ENCODE peak calls at places on chromosomes 4 and X, in five cellular contexts. M, D, K, R and O are unnamed samples.
A peak's percentile ranks its signal among the peaks of the same experiment; 100 is the strongest.

GRCh38 chrX:136147966-136148365 is 633 bp downstream of the FHL1 start:
- DNase-seq in R (peak; percentile 39), K (no peak), D (no peak), M (peak; percentile 57), O (no peak)

GRCh38 chrX:9062621-9063020 is 28.7 kb upstream of the FAM9B start:
- DNase-seq in M (no peak), K (peak; percentile 2), D (no peak), R (no peak), O (no peak)

GRCh38 chrX:13747836-13748235 is 13.3 kb downstream of the OFD1 start:
- DNase-seq in K (no peak), R (peak; percentile 54), M (peak; percentile 59), D (peak; percentile 40), O (no peak)

GRCh38 chr4:95362906-95363578 is 185.7 kb downstream of the UNC5C start:
- DNase-seq in D (peak; percentile 19), M (peak; percentile 61), R (peak; percentile 79), K (no peak), O (peak; percentile 40)

GRCh38 chr4:120918788-120919187 is 3.7 kb downstream of the PRDM5 start:
- DNase-seq in M (no peak), D (peak; percentile 30), R (peak; percentile 20), K (no peak), O (peak; percentile 55)

GRCh38 chrX:39773923-39774803 is 323.6 kb downstream of the BCOR start:
- DNase-seq in R (no peak), D (no peak), M (no peak), K (no peak), O (no peak)

GRCh38 chr4:151960449-151961246 is 199.8 kb upstream of the GATB start:
- DNase-seq in K (no peak), D (no peak), R (no peak), M (no peak), O (no peak)

GRCh38 chr4:65861993-65862392 is 191.7 kb upstream of the EPHA5 start:
- DNase-seq in K (no peak), M (no peak), R (no peak), D (no peak), O (no peak)

GRCh38 chr4:137825505-137825904 is 293.2 kb upstream of the PCDH18 start:
- DNase-seq in K (no peak), M (no peak), D (no peak), R (no peak), O (no peak)

DNA sequence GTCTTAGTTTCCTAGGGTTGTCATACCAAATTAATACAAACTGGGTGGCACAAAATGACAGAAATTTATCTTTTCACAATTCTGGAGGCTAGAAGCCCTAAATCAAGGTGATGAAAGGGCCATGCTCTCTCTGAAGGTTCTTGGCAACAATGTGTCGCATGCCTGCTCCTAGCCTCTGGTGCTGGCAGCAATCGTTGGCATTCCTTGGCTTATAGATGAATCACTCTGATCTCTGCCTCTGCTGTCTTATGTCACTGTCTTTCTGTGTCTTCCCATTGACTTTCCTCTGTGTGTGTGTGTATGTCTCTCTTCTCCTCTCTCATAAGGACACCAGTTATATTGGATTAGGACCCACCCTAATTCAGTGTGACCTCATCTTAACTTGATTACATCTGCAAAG is 15.9 kb upstream of the INTU start:
- DNase-seq in K (no peak), D (no peak), M (no peak), R (no peak), O (no peak)
- H3K4me1 ChIP-seq in K (no peaks in the 10 kb centered on the region), D (no peaks in the 10 kb centered on the region), M (no peaks in the 10 kb centered on the region), R (no peaks in the 10 kb centered on the region), O (no peaks in the 10 kb centered on the region)

GRCh38 chrX:64204701-64205440 is 637 bp downstream of the AMER1 start:
- DNase-seq in K (no peak), D (peak; percentile 31), M (peak; percentile 67), R (peak; percentile 25), O (peak; percentile 78)
- H3K27ac ChIP-seq in K (no peak overlapping the region), D (peak overlapping the region; percentile 66), M (peak overlapping the region; percentile 66), R (no peak overlapping the region), O (peak overlapping the region; percentile 87)

GRCh38 chr4:2931765-2932560 is 31.2 kb downstream of the NOP14 start:
- DNase-seq in K (no peak), M (peak; percentile 83), D (peak; percentile 50), R (peak; percentile 63), O (peak; percentile 71)
- H3K4me3 ChIP-seq in K (no peak overlapping the region), M (no peak overlapping the region), D (no peak overlapping the region), R (no peak overlapping the region), O (no peak overlapping the region)

DNA sequence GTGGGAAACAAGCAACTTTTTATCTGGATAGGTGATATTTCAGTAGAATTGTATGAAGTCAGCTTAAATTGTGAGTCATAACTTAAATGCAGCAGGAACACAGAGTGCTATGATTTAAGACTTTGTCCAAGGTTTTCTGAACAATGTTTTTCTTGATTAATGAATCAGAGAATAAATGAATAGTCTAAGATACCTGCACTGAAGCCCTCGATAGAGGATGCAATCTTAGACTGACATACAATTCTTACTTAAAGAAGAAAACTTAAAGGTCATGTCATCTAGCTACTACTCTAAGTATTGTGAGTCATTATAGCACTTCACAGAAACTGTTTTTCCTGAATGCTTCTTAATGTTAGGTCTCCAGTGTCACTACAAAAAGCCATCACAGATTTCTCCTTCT is 8.1 kb downstream of the ARHGEF38 start:
- DNase-seq in D (no peak), R (no peak), M (no peak), K (no peak), O (no peak)
- H3K4me1 ChIP-seq in D (no peaks in the 10 kb centered on the region), R (peaks cover 6% of the 10 kb centered on the region), M (peaks cover 6% of the 10 kb centered on the region), K (no peaks in the 10 kb centered on the region), O (no peaks in the 10 kb centered on the region)

GRCh38 chrX:130118941-130119640 is 8.8 kb upstream of the ELF4 start:
- DNase-seq in M (no peak), R (no peak), K (no peak), D (no peak), O (no peak)

GRCh38 chrX:130120746-130121504 is 10.6 kb upstream of the ELF4 start:
- DNase-seq in M (peak; percentile 90), K (peak; percentile 66), D (peak; percentile 65), R (peak; percentile 66), O (peak; percentile 78)

GRCh38 chrX:130121505-130121800 is 11.2 kb upstream of the ELF4 start:
- DNase-seq in D (no peak), M (no peak), R (peak; percentile 14), K (no peak), O (no peak)

GRCh38 chrX:130118396-130118795 is 8.1 kb upstream of the ELF4 start:
- DNase-seq in R (no peak), D (no peak), M (no peak), K (peak; percentile 76), O (no peak)

GRCh38 chrX:130120321-130120731 is 10.0 kb upstream of the ELF4 start:
- DNase-seq in M (peak; percentile 78), D (no peak), R (peak; percentile 60), K (no peak), O (no peak)
- H3K27ac ChIP-seq in M (no peak overlapping the region), D (no peak overlapping the region), R (no peak overlapping the region), K (peak overlapping the region; percentile 83), O (peak overlapping the region; percentile 6)

GRCh38 chr4:3766207-3766790 is at the start of gene ADRA2C:
- DNase-seq in K (no peak), M (peak; percentile 71), D (no peak), R (peak; percentile 51), O (peak; percentile 61)
- H3K4me3 ChIP-seq in K (peak within 1 kb of the TSS; percentile 54), M (peak within 1 kb of the TSS; percentile 69), D (no peak within 1 kb of the TSS), R (peak within 1 kb of the TSS; percentile 60), O (peak within 1 kb of the TSS; percentile 60)

GRCh38 chr4:2244947-2245786 is 3.2 kb upstream of the HAUS3 start:
- DNase-seq in D (no peak), M (peak; percentile 56), R (peak; percentile 45), K (no peak), O (no peak)

GRCh38 chr4:2241003-2241402 is 918 bp downstream of the HAUS3 start:
- DNase-seq in K (no peak), R (no peak), M (no peak), D (no peak), O (no peak)

GRCh38 chr4:2245787-2246275 is 3.9 kb upstream of the HAUS3 start:
- DNase-seq in D (no peak), M (no peak), K (no peak), R (no peak), O (no peak)

GRCh38 chr4:2243682-2244380 is 1.9 kb upstream of the HAUS3 start:
- DNase-seq in M (peak; percentile 53), K (no peak), R (no peak), D (peak; percentile 53), O (peak; percentile 58)

GRCh38 chr4:2241410-2242353 is at the start of the genes HAUS3 and POLN:
- DNase-seq in D (peak; percentile 99), K (peak; percentile 97), M (peak; percentile 99), R (peak; percentile 98), O (peak; percentile 99)
- H3K4me1 ChIP-seq in D (peaks cover 17% of the 10 kb centered on the region), K (no peaks in the 10 kb centered on the region), M (peaks cover 3% of the 10 kb centered on the region), R (peaks cover 22% of the 10 kb centered on the region), O (peaks cover 2% of the 10 kb centered on the region)